ENCODE peak calls at places on chromosome 4, in ten cellular contexts. One of them, this sample, is unnamed.

GRCh38 chr4:2598661-2599654 is 62.5 kb downstream of the FAM193A start:
- DNase-seq in astrocyte of the cerebellum: no peak
- DNase-seq in NCI-H1694: no peak
- DNase-seq in neural crest cell: no peak
- DNase-seq in left ventricle myocardium inferior: no peak
- DNase-seq in T-helper 17 cell: no peak
- DNase-seq in choroid plexus epithelial cell: peak
- DNase-seq in activated naive CD4-positive, alpha-beta T cell treated with anti-CD3 and anti-CD28 coated beads for 36 hours: peak
- DNase-seq in mucosa of descending colon: no peak
- DNase-seq in endothelial cell: no peak
- DNase-seq in this sample: no peak

GRCh38 chr4:82666970-82667665 is 105.3 kb upstream of the TMEM150C start:
- DNase-seq in T-helper 17 cell: no peak
- DNase-seq in mucosa of descending colon: no peak
- DNase-seq in endothelial cell: no peak
- DNase-seq in astrocyte of the cerebellum: no peak
- DNase-seq in left ventricle myocardium inferior: no peak
- DNase-seq in activated naive CD4-positive, alpha-beta T cell treated with anti-CD3 and anti-CD28 coated beads for 36 hours: no peak
- DNase-seq in choroid plexus epithelial cell: no peak
- DNase-seq in neural crest cell: no peak
- DNase-seq in NCI-H1694: no peak
- DNase-seq in this sample: no peak

GRCh38 chr4:56048621-56049427 is 100.1 kb downstream of the CEP135 start:
- DNase-seq in mucosa of descending colon: peak
- DNase-seq in choroid plexus epithelial cell: peak
- DNase-seq in left ventricle myocardium inferior: peak
- DNase-seq in astrocyte of the cerebellum: no peak
- DNase-seq in endothelial cell: peak
- DNase-seq in NCI-H1694: peak
- DNase-seq in neural crest cell: peak
- DNase-seq in activated naive CD4-positive, alpha-beta T cell treated with anti-CD3 and anti-CD28 coated beads for 36 hours: peak
- DNase-seq in T-helper 17 cell: no peak
- DNase-seq in this sample: peak

GRCh38 chr4:82975792-82976191 is 34.8 kb downstream of the LIN54 start:
- DNase-seq in NCI-H1694: no peak
- DNase-seq in left ventricle myocardium inferior: no peak
- DNase-seq in activated naive CD4-positive, alpha-beta T cell treated with anti-CD3 and anti-CD28 coated beads for 36 hours: no peak
- DNase-seq in endothelial cell: no peak
- DNase-seq in neural crest cell: no peak
- DNase-seq in mucosa of descending colon: no peak
- DNase-seq in astrocyte of the cerebellum: no peak
- DNase-seq in choroid plexus epithelial cell: peak
- DNase-seq in T-helper 17 cell: no peak
- DNase-seq in this sample: no peak

GRCh38 chr4:2291705-2292651 is 30.1 kb upstream of the MXD4 start:
- DNase-seq in neural crest cell: no peak
- DNase-seq in mucosa of descending colon: no peak
- DNase-seq in NCI-H1694: no peak
- DNase-seq in left ventricle myocardium inferior: no peak
- DNase-seq in T-helper 17 cell: no peak
- DNase-seq in choroid plexus epithelial cell: no peak
- DNase-seq in astrocyte of the cerebellum: no peak
- DNase-seq in endothelial cell: no peak
- DNase-seq in activated naive CD4-positive, alpha-beta T cell treated with anti-CD3 and anti-CD28 coated beads for 36 hours: peak
- DNase-seq in this sample: peak

GRCh38 chr4:22625301-22625700 is 67.4 kb upstream of the GBA3 start:
- DNase-seq in endothelial cell: no peak
- DNase-seq in activated naive CD4-positive, alpha-beta T cell treated with anti-CD3 and anti-CD28 coated beads for 36 hours: no peak
- DNase-seq in mucosa of descending colon: no peak
- DNase-seq in neural crest cell: no peak
- DNase-seq in astrocyte of the cerebellum: no peak
- DNase-seq in choroid plexus epithelial cell: no peak
- DNase-seq in NCI-H1694: no peak
- DNase-seq in T-helper 17 cell: no peak
- DNase-seq in left ventricle myocardium inferior: no peak
- DNase-seq in this sample: no peak

GRCh38 chr4:173529505-173530325 is at the start of gene HAND2:
- DNase-seq in astrocyte of the cerebellum: no peak
- DNase-seq in endothelial cell: peak
- DNase-seq in neural crest cell: peak
- DNase-seq in left ventricle myocardium inferior: peak
- DNase-seq in T-helper 17 cell: no peak
- DNase-seq in mucosa of descending colon: peak
- DNase-seq in NCI-H1694: no peak
- DNase-seq in choroid plexus epithelial cell: no peak
- DNase-seq in activated naive CD4-positive, alpha-beta T cell treated with anti-CD3 and anti-CD28 coated beads for 36 hours: no peak
- DNase-seq in this sample: peak

GRCh38 chr4:148651991-148652390 is 209.8 kb upstream of the NR3C2 start:
- DNase-seq in NCI-H1694: no peak
- DNase-seq in neural crest cell: no peak
- DNase-seq in left ventricle myocardium inferior: no peak
- DNase-seq in endothelial cell: no peak
- DNase-seq in T-helper 17 cell: no peak
- DNase-seq in choroid plexus epithelial cell: no peak
- DNase-seq in mucosa of descending colon: no peak
- DNase-seq in astrocyte of the cerebellum: no peak
- DNase-seq in activated naive CD4-positive, alpha-beta T cell treated with anti-CD3 and anti-CD28 coated beads for 36 hours: no peak
- DNase-seq in this sample: peak

GRCh38 chr4:145035494-145036136 is 62.4 kb downstream of the ANAPC10 start:
- DNase-seq in astrocyte of the cerebellum: no peak
- DNase-seq in left ventricle myocardium inferior: no peak
- DNase-seq in T-helper 17 cell: no peak
- DNase-seq in activated naive CD4-positive, alpha-beta T cell treated with anti-CD3 and anti-CD28 coated beads for 36 hours: no peak
- DNase-seq in neural crest cell: no peak
- DNase-seq in choroid plexus epithelial cell: no peak
- DNase-seq in endothelial cell: no peak
- DNase-seq in mucosa of descending colon: no peak
- DNase-seq in NCI-H1694: no peak
- DNase-seq in this sample: no peak

GRCh38 chr4:119070301-119070700 is 65.3 kb upstream of the MYOZ2 start:
- DNase-seq in astrocyte of the cerebellum: no peak
- DNase-seq in activated naive CD4-positive, alpha-beta T cell treated with anti-CD3 and anti-CD28 coated beads for 36 hours: no peak
- DNase-seq in T-helper 17 cell: no peak
- DNase-seq in mucosa of descending colon: no peak
- DNase-seq in endothelial cell: no peak
- DNase-seq in left ventricle myocardium inferior: no peak
- DNase-seq in neural crest cell: no peak
- DNase-seq in NCI-H1694: no peak
- DNase-seq in choroid plexus epithelial cell: no peak
- DNase-seq in this sample: no peak

GRCh38 chr4:169032883-169033645 is 23.0 kb upstream of the CBR4 start:
- DNase-seq in astrocyte of the cerebellum: no peak
- DNase-seq in choroid plexus epithelial cell: no peak
- DNase-seq in left ventricle myocardium inferior: no peak
- DNase-seq in NCI-H1694: no peak
- DNase-seq in activated naive CD4-positive, alpha-beta T cell treated with anti-CD3 and anti-CD28 coated beads for 36 hours: no peak
- DNase-seq in T-helper 17 cell: no peak
- DNase-seq in endothelial cell: no peak
- DNase-seq in mucosa of descending colon: no peak
- DNase-seq in neural crest cell: no peak
- DNase-seq in this sample: no peak

GRCh38 chr4:138875886-138876608 is 139.5 kb upstream of the NOCT start:
- DNase-seq in NCI-H1694: no peak
- DNase-seq in choroid plexus epithelial cell: peak
- DNase-seq in activated naive CD4-positive, alpha-beta T cell treated with anti-CD3 and anti-CD28 coated beads for 36 hours: no peak
- DNase-seq in T-helper 17 cell: no peak
- DNase-seq in astrocyte of the cerebellum: peak
- DNase-seq in endothelial cell: no peak
- DNase-seq in left ventricle myocardium inferior: no peak
- DNase-seq in neural crest cell: no peak
- DNase-seq in mucosa of descending colon: no peak
- DNase-seq in this sample: no peak

GRCh38 chr4:168537556-168537955 is 40.7 kb downstream of the PALLD start:
- DNase-seq in activated naive CD4-positive, alpha-beta T cell treated with anti-CD3 and anti-CD28 coated beads for 36 hours: no peak
- DNase-seq in neural crest cell: no peak
- DNase-seq in mucosa of descending colon: no peak
- DNase-seq in endothelial cell: no peak
- DNase-seq in left ventricle myocardium inferior: no peak
- DNase-seq in choroid plexus epithelial cell: no peak
- DNase-seq in T-helper 17 cell: no peak
- DNase-seq in NCI-H1694: no peak
- DNase-seq in astrocyte of the cerebellum: no peak
- DNase-seq in this sample: no peak

GRCh38 chr4:154328030-154328429 is 163.6 kb downstream of the DCHS2 start:
- DNase-seq in mucosa of descending colon: no peak
- DNase-seq in NCI-H1694: no peak
- DNase-seq in activated naive CD4-positive, alpha-beta T cell treated with anti-CD3 and anti-CD28 coated beads for 36 hours: no peak
- DNase-seq in endothelial cell: no peak
- DNase-seq in astrocyte of the cerebellum: no peak
- DNase-seq in neural crest cell: no peak
- DNase-seq in choroid plexus epithelial cell: no peak
- DNase-seq in left ventricle myocardium inferior: no peak
- DNase-seq in T-helper 17 cell: no peak
- DNase-seq in this sample: no peak

GRCh38 chr4:77927991-77928925 is 65.6 kb downstream of the MRPL1 start:
- DNase-seq in endothelial cell: no peak
- DNase-seq in astrocyte of the cerebellum: peak
- DNase-seq in activated naive CD4-positive, alpha-beta T cell treated with anti-CD3 and anti-CD28 coated beads for 36 hours: no peak
- DNase-seq in left ventricle myocardium inferior: no peak
- DNase-seq in neural crest cell: no peak
- DNase-seq in choroid plexus epithelial cell: peak
- DNase-seq in mucosa of descending colon: no peak
- DNase-seq in T-helper 17 cell: no peak
- DNase-seq in NCI-H1694: no peak
- DNase-seq in this sample: no peak

GRCh38 chr4:127558088-127558487 is 74.7 kb upstream of the INTU start:
- DNase-seq in neural crest cell: no peak
- DNase-seq in endothelial cell: no peak
- DNase-seq in astrocyte of the cerebellum: no peak
- DNase-seq in left ventricle myocardium inferior: no peak
- DNase-seq in mucosa of descending colon: no peak
- DNase-seq in activated naive CD4-positive, alpha-beta T cell treated with anti-CD3 and anti-CD28 coated beads for 36 hours: no peak
- DNase-seq in NCI-H1694: no peak
- DNase-seq in choroid plexus epithelial cell: no peak
- DNase-seq in T-helper 17 cell: no peak
- DNase-seq in this sample: no peak

GRCh38 chr4:126850286-126850685 is 782.5 kb upstream of the INTU start:
- DNase-seq in astrocyte of the cerebellum: peak
- DNase-seq in T-helper 17 cell: no peak
- DNase-seq in neural crest cell: no peak
- DNase-seq in endothelial cell: no peak
- DNase-seq in choroid plexus epithelial cell: peak
- DNase-seq in left ventricle myocardium inferior: no peak
- DNase-seq in NCI-H1694: no peak
- DNase-seq in activated naive CD4-positive, alpha-beta T cell treated with anti-CD3 and anti-CD28 coated beads for 36 hours: no peak
- DNase-seq in mucosa of descending colon: no peak
- DNase-seq in this sample: no peak

GRCh38 chr4:166274136-166274761 is 401.2 kb downstream of the TLL1 start:
- DNase-seq in activated naive CD4-positive, alpha-beta T cell treated with anti-CD3 and anti-CD28 coated beads for 36 hours: no peak
- DNase-seq in T-helper 17 cell: no peak
- DNase-seq in neural crest cell: no peak
- DNase-seq in left ventricle myocardium inferior: no peak
- DNase-seq in choroid plexus epithelial cell: no peak
- DNase-seq in astrocyte of the cerebellum: no peak
- DNase-seq in NCI-H1694: no peak
- DNase-seq in mucosa of descending colon: no peak
- DNase-seq in endothelial cell: no peak
- DNase-seq in this sample: no peak

This sample was measured in WERI-Rb-1.